ENCODE peak calls at places on chromosomes 11 and 22, in four cellular contexts. M is colonic mucosa; E is CD8-positive, alpha-beta T cell; X is IMR-90. N is an unnamed sample. For H3K4me1 and H3K36me3, the result is how much of the 10 kb centered on the place peaks cover.

GRCh38 chr11:45259607-45260006 is 26.5 kb downstream of the SYT13 start:
- DNase-seq in M (peak), E (no peak), X (no peak), N (peak)

GRCh38 chr11:121459413-121460041 is 6.8 kb upstream of the SORL1-AS1 start:
- DNase-seq in M (no peak), E (peak), X (no peak), N (no peak)

GRCh38 chr22:47630741-47631534 is 868.5 kb downstream of the TBC1D22A start:
- DNase-seq in M (no peak), E (no peak), X (no peak), N (peak)

GRCh38 chr11:126400019-126400962 is 44.8 kb downstream of the ST3GAL4 start:
- DNase-seq in M (no peak), E (no peak), X (no peak), N (no peak)

GRCh38 chr11:35511666-35512065 is 13.8 kb downstream of the PAMR1 start:
- DNase-seq in M (no peak), E (no peak), X (peak), N (no peak)

GRCh38 chr11:91761406-91762027 is 463.1 kb upstream of the FAT3 start:
- DNase-seq in M (no peak), E (no peak), X (no peak), N (no peak)

GRCh38 chr11:83280256-83280655 is 5.9 kb downstream of the CCDC90B start:
- DNase-seq in M (no peak), E (no peak), X (no peak), N (no peak)

GRCh38 chr11:43923327-43924111 is 18.9 kb upstream of the C11orf96 start:
- DNase-seq in M (no peak), E (no peak), X (peak), N (peak)

GRCh38 chr11:61189933-61190332 is 13.4 kb upstream of the PGA3 start:
- DNase-seq in M (no peak), E (no peak), X (no peak), N (no peak)

GRCh38 chr22:23071163-23072034 is 1.1 kb downstream of the GNAZ start:
- DNase-seq in M (no peak), E (no peak), X (no peak), N (peak)

GRCh38 chr11:128207861-128208321 is 379.5 kb downstream of the ETS1 start:
- DNase-seq in M (no peak), E (no peak), X (peak), N (no peak)

GRCh38 chr22:31969789-31970489 is 25.6 kb downstream of the YWHAH start:
- DNase-seq in M (peak), E (peak), X (peak), N (peak)

GRCh38 chr22:41636467-41636866 is 15.4 kb downstream of the XRCC6 start:
- DNase-seq in M (no peak), E (no peak), X (peak), N (no peak)

GRCh38 chr11:11901917-11902316 is 60.1 kb downstream of the USP47 start:
- DNase-seq in M (no peak), E (no peak), X (no peak), N (no peak)

GRCh38 chr11:95266751-95267374 is 35.9 kb upstream of the SESN3 start:
- DNase-seq in M (no peak), E (no peak), X (no peak), N (no peak)

GRCh38 chr11:91978747-91979146 is 245.9 kb upstream of the FAT3 start:
- DNase-seq in M (no peak), E (no peak), X (no peak), N (no peak)

GRCh38 chr11:114846040-114846791 is 167.9 kb downstream of the NXPE2 start:
- DNase-seq in M (no peak), E (no peak), X (no peak), N (no peak)

GRCh38 chr11:125315088-125315740 is 150.7 kb downstream of the PKNOX2 start:
- DNase-seq in M (no peak), E (no peak), X (peak), N (peak)

GRCh38 chr11:14318581-14318981 is 40.4 kb downstream of the RRAS2 start:
- DNase-seq in M (no peak), E (no peak), X (peak), N (no peak)

GRCh38 chr22:17157714-17158113 is 1.4 kb downstream of the HDHD5 start:
- DNase-seq in M (no peak), E (no peak), X (no peak), N (no peak)

GRCh38 chr22:31825513-31825912 is 71.7 kb downstream of the DEPDC5 start:
- DNase-seq in M (no peak), E (no peak), X (no peak), N (no peak)

GRCh38 chr11:76626921-76627391 is 43.6 kb downstream of the LRRC32 start:
- DNase-seq in M (no peak), E (no peak), X (peak), N (no peak)

GRCh38 chr11:114075891-114076441 is 16.5 kb downstream of the ZBTB16 start:
- DNase-seq in M (no peak), E (peak), X (peak), N (no peak)

GRCh38 chr22:32745251-32745995 is 56.1 kb upstream of the TIMP3 start:
- DNase-seq in M (peak), E (no peak), X (peak), N (no peak)

GRCh38 chr11:125370561-125371389 is 125.3 kb downstream of the FEZ1 start:
- DNase-seq in M (no peak), E (no peak), X (no peak), N (no peak)

GRCh38 chr22:22730655-22731373 is 86.4 kb downstream of the GGTLC2 start:
- DNase-seq in M (no peak), E (no peak), X (no peak), N (no peak)

GRCh38 chr22:39185601-39186012 is 33.1 kb upstream of the CBX7 start:
- DNase-seq in M (no peak), E (no peak), X (peak), N (peak)

GRCh38 chr22:24583221-24583971 is 9.5 kb downstream of the LRRC75B start:
- DNase-seq in M (no peak), E (no peak), X (peak), N (peak)

GRCh38 chr22:23754220-23754919 is at the start of gene VPREB3:
- DNase-seq in M (no peak), E (no peak), X (no peak), N (no peak)

GRCh38 chr11:18522388-18522787 is 4.4 kb downstream of the TSG101 start:
- DNase-seq in M (no peak), E (no peak), X (no peak), N (no peak)

GRCh38 chr22:44505796-44506354 is 7.8 kb upstream of the RTL6 start:
- DNase-seq in M (peak), E (no peak), X (no peak), N (no peak)

GRCh38 chr11:36361901-36362391 is 65.9 kb downstream of the PRR5L start:
- DNase-seq in M (no peak), E (no peak), X (peak), N (peak)

GRCh38 chr11:93145381-93145780 is 52.4 kb downstream of the SLC36A4 start:
- DNase-seq in M (no peak), E (no peak), X (no peak), N (no peak)

GRCh38 chr11:133271206-133271605 is 261.1 kb downstream of the OPCML start:
- DNase-seq in M (no peak), E (no peak), X (no peak), N (no peak)

GRCh38 chr11:133265536-133265935 is 266.8 kb downstream of the OPCML start:
- DNase-seq in M (no peak), E (no peak), X (no peak), N (no peak)

GRCh38 chr11:133263332-133263731 is 269.0 kb downstream of the OPCML start:
- DNase-seq in M (no peak), E (no peak), X (no peak), N (no peak)

GRCh38 chr11:133272386-133272785 is 259.9 kb downstream of the OPCML start:
- DNase-seq in M (no peak), E (no peak), X (no peak), N (no peak)

GRCh38 chr11:133269272-133269671 is 263.0 kb downstream of the OPCML start:
- DNase-seq in M (no peak), E (no peak), X (no peak), N (no peak)
- H3K27ac ChIP-seq in M (no peak), E (no peak), X (no peak), N (no peak)

DNA sequence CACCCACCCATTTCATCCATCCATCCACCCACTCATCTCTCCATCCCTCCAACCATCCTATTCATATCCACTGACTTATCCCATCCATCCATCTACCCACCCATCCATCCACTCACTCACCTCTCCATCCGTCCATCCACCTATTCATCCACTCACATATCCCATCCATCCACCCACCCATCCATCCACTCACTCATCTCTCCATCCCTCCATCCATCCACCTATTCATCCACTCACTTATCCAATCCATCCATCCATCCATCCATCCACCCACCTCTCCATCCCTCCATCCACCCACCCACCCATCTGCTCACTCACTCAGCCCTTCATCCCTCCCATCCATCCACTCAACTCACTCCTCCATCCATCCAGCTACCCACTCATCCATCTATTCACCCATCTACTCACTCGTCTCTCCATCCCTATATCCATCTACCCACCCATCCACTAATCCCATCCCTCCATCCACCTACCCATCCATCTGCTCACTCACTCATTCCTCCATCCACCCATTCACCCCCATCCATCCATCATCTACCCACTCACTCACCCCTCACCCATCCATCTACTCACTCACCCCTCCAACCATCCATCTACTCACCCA is 36.2 kb downstream of the TRMU start:
- DNase-seq in M (no peak), E (no peak), X (no peak), N (no peak)
- H3K4me1 ChIP-seq in M (under half), E (half or more), X (under half), N (under half)

DNA sequence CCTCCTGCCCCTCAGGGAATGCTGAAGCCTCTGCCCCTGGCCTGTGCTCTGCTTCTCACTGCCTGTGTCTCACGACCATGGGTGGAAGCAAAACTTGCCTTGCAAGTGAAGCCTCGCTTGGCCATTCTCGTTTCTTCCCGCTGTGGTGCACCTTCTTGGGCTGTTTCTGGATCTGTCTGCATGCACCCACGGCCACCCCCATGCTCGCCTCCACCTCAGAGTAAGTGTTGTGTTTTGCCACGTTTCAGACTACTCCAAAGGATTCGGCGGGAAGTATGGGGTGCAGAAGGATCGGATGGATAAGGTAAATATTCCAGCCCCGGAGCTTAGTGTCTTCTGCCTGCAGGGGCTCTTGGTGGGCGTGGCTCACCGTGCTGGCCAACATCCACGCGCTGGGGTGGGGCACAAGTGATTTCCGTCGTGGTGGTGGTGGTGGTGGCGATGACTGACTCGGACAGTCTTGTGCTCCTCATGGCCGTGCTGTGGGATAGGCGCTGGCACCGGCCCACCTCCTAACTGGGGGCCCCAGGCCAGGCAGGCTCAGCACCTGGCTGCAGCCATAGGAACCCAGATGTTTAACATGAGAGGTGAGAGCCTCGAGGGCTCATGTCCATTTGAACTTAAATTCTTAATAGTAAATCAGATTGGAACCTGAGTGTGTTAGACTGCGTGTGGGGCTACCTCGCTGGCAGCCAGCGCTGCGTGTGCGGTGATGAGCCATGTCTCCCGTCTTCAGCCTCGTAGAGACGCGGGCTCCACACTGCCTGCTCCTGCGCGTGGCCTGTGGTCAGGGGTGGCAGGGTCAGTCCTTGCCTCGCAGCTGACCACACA is 24.6 kb downstream of the CTTN start:
- DNase-seq in M (no peak), E (no peak), X (no peak), N (no peak)
- H3K36me3 ChIP-seq in M (under half), E (under half), X (half or more), N (under half)

DNA sequence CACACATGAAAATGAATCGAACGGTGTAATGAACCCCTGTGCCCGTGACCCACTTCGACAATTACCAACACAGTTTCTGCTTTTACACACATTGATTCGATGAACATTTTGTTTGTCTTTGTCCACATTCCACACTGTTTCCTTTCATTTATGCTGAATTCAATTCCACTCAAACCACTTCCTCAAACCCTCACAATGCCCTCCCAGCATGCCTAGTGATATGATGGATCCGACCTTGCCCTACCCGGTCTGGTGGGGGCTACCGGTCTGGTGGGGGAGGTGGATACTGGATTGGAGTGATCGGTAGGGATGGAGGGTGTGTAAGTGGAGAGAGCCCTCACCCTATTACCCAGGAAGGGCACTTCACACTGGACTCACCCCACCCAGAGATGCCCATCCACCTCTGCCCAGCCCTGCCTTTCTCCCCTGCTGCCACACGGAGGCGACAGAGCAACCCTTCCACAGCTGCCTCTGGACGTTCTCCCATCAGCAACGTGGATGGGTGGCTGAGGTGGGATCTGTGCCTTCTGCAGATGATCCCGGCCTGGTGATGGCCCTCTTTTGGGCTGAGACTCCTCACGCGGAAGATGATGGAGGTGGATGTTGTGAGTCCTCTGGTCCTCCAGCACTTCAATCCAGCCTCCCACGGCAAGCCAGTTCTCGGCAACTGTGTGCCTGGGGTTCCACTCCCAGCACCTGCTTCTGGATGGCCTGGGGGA is 33.0 kb upstream of the P2RY2 start:
- DNase-seq in M (peak), E (peak), X (peak), N (peak)
- H3K27ac ChIP-seq in M (no peak), E (no peak), X (no peak), N (no peak)

GRCh38 chr11:69005183-69005630 is 7.8 kb downstream of the MRGPRF start:
- DNase-seq in M (no peak), E (no peak), X (no peak), N (no peak)
- H3K4me1 ChIP-seq in M (under half), E (under half), X (under half), N (under half)

GRCh38 chr11:47756208-47756607 is 10.9 kb downstream of the FNBP4 start:
- DNase-seq in M (no peak), E (no peak), X (no peak), N (no peak)
- H3K36me3 ChIP-seq in M (under half), E (half or more), X (half or more), N (under half)

GRCh38 chr11:66545701-66546367 is at the start of gene ZDHHC24:
- DNase-seq in M (peak), E (peak), X (peak), N (peak)

GRCh38 chr11:66548041-66548440 is 1.3 kb downstream of the ACTN3 start:
- DNase-seq in M (no peak), E (no peak), X (no peak), N (no peak)

GRCh38 chr11:66546368-66546965 is at the start of gene ACTN3:
- DNase-seq in M (peak), E (no peak), X (no peak), N (peak)

GRCh38 chr11:66547662-66548009 is 933 bp downstream of the ACTN3 start:
- DNase-seq in M (no peak), E (no peak), X (no peak), N (no peak)

DNA sequence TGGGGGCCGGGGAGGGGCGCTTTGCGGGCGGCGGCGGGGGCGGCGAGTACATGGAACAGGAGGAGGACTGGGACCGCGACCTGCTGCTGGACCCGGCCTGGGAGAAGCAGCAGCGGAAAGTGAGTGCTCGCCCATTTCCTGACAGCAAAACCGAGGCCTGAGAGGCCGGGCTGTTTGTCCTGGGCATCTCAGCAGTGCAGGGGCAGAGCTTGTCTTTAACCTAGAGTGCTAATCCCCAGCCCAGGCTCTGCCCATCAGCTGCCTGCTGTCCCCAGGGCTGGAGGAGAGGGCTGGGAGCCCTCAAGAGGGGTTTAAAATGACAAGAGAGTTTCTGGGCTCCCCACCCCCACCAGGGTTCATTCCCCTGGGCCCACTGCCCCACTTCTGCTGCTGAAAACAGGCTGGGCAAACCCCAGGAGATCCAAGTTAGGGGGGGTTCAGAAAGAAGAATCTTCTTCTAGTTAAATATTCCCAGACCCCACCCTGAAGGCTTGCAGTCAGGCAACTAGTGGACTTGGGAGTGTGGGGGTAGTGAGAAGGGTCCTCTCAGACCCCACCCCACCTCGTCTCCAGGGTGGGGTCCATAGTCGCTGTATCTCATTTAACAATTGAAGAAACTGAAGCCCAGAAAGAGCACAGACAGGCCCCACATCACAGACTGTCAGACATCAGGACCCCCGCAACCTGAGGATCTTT is 411 bp downstream of the ACTN3 start:
- DNase-seq in M (no peak), E (no peak), X (no peak), N (no peak)
- H3K27ac ChIP-seq in M (no peak), E (no peak), X (no peak), N (no peak)

GRCh38 chr22:36569999-36570398 is 41.0 kb upstream of the EIF3D start:
- DNase-seq in M (no peak), E (no peak), X (peak), N (no peak)

GRCh38 chr22:36568846-36569245 is 39.9 kb upstream of the EIF3D start:
- DNase-seq in M (no peak), E (no peak), X (no peak), N (no peak)

GRCh38 chr22:36573815-36574350 is 44.9 kb upstream of the EIF3D start:
- DNase-seq in M (no peak), E (no peak), X (no peak), N (no peak)

GRCh38 chr22:36577019-36577418 is 48.1 kb upstream of the EIF3D start:
- DNase-seq in M (no peak), E (no peak), X (peak), N (no peak)

GRCh38 chr22:36571991-36572390 is 43.0 kb upstream of the EIF3D start:
- DNase-seq in M (no peak), E (no peak), X (no peak), N (no peak)
- H3K4me1 ChIP-seq in M (under half), E (under half), X (under half), N (under half)

N was measured in kidney.